ENCODE peak calls at places on chromosome 9, in eight cellular contexts. A is amygdala, P is COLO829, C is H4, Q is GM06990, G is activated T-cell treated with anti-CD3 and anti-CD28 coated beads for 1 hour, Z is right lobe of liver, N is SJCRH30. S is an unnamed sample.
A peak's percentile ranks its signal among the peaks of the same experiment; 100 is the strongest.

GRCh38 chr9:77457916-77458592 is 190.1 kb downstream of the GNA14 start:
- DNase-seq in G (peak; percentile 52), A (peak; percentile 57), Q (peak; percentile 38), N (peak; percentile 91), P (peak; percentile 79), C (peak; percentile 66), Z (no peak), S (peak; percentile 50)

GRCh38 chr9:105309531-105309931 is 65.1 kb downstream of the SLC44A1 start:
- DNase-seq in G (no peak), N (peak; percentile 70), A (peak; percentile 22), Z (no peak), C (no peak), Q (no peak), P (peak; percentile 85), S (no peak)

GRCh38 chr9:125663127-125663526 is 43.9 kb downstream of the MAPKAP1 start:
- DNase-seq in P (peak; percentile 50), N (no peak), A (no peak), Q (no peak), C (peak; percentile 12), G (no peak), Z (no peak), S (no peak)

GRCh38 chr9:103397868-103398600 is 402.9 kb downstream of the CYLC2 start:
- DNase-seq in Z (no peak), N (peak; percentile 68), G (no peak), P (peak; percentile 45), C (peak; percentile 59), Q (no peak), A (peak; percentile 7), S (no peak)

GRCh38 chr9:130857864-130858730 is 23.0 kb downstream of the ABL1 start:
- DNase-seq in Z (no peak), P (no peak), C (peak; percentile 51), N (no peak), G (no peak), A (no peak), Q (no peak), S (no peak)

GRCh38 chr9:70352356-70352755 is 62.1 kb downstream of the KLF9 start:
- DNase-seq in Z (no peak), A (no peak), P (peak; percentile 48), N (no peak), G (no peak), C (no peak), Q (no peak), S (no peak)

GRCh38 chr9:5846501-5846921 is 13.6 kb upstream of the ERMP1 start:
- DNase-seq in P (no peak), C (no peak), A (no peak), Z (no peak), G (no peak), N (no peak), Q (no peak), S (no peak)

GRCh38 chr9:36337865-36338264 is 62.2 kb downstream of the RNF38 start:
- DNase-seq in P (no peak), C (no peak), N (no peak), Q (no peak), Z (no peak), A (no peak), G (no peak), S (no peak)

GRCh38 chr9:83622433-83622813 is 520 bp upstream of the IDNK start:
- DNase-seq in N (no peak), Z (no peak), G (no peak), C (no peak), A (no peak), P (no peak), Q (no peak), S (no peak)

GRCh38 chr9:110659891-110660541 is 8.6 kb upstream of the MUSK start:
- DNase-seq in N (no peak), Z (no peak), Q (no peak), P (no peak), G (no peak), C (no peak), A (no peak), S (no peak)

GRCh38 chr9:133238272-133238850 is 29.3 kb upstream of the OBP2B start:
- DNase-seq in N (no peak), P (no peak), G (peak; percentile 11), C (no peak), Z (peak; percentile 96), A (no peak), Q (peak; percentile 63), S (peak; percentile 45)

GRCh38 chr9:92980085-92980745 is 32.9 kb downstream of the FGD3 start:
- DNase-seq in Z (no peak), P (no peak), C (no peak), N (no peak), Q (no peak), G (no peak), A (no peak), S (no peak)

GRCh38 chr9:89808076-89808701 is 203.4 kb downstream of the GADD45G start:
- DNase-seq in Q (no peak), Z (no peak), C (no peak), G (no peak), N (peak; percentile 58), A (no peak), P (no peak), S (no peak)

GRCh38 chr9:99162759-99163364 is 57.9 kb downstream of the TGFBR1 start:
- DNase-seq in G (no peak), Z (no peak), P (peak; percentile 61), Q (no peak), N (peak; percentile 61), C (no peak), A (no peak), S (no peak)

GRCh38 chr9:110788871-110789270 is 120.3 kb downstream of the MUSK start:
- DNase-seq in G (no peak), N (no peak), A (no peak), P (no peak), Q (no peak), Z (no peak), C (no peak), S (no peak)

GRCh38 chr9:134215709-134216448 is 51.5 kb upstream of the RNU6ATAC start:
- DNase-seq in G (no peak), N (no peak), C (peak; percentile 95), P (no peak), Q (no peak), Z (peak; percentile 57), A (peak; percentile 41), S (no peak)

GRCh38 chr9:15837079-15837679 is 284.3 kb downstream of the CCDC171 start:
- DNase-seq in Q (no peak), N (peak; percentile 82), Z (no peak), A (no peak), C (peak; percentile 52), P (peak; percentile 26), G (peak; percentile 1), S (no peak)

GRCh38 chr9:131651599-131651998 is 88.3 kb downstream of the RAPGEF1 start:
- DNase-seq in Q (no peak), A (no peak), P (no peak), C (no peak), Z (no peak), G (no peak), N (no peak), S (no peak)

GRCh38 chr9:112075009-112075378 is 100.1 kb downstream of the SUSD1 start:
- DNase-seq in G (no peak), C (no peak), A (no peak), Z (no peak), Q (no peak), N (no peak), P (no peak), S (no peak)

GRCh38 chr9:128020692-128021091 is 39.9 kb upstream of the EEIG1 start:
- DNase-seq in P (no peak), A (no peak), Q (no peak), N (peak; percentile 40), G (no peak), Z (no peak), C (no peak), S (no peak)

GRCh38 chr9:71768388-71769174 is at the start of gene CEMIP2:
- DNase-seq in C (peak; percentile 88), Q (peak; percentile 82), A (peak; percentile 87), G (peak; percentile 79), P (peak; percentile 74), Z (peak; percentile 96), N (peak; percentile 95), S (peak; percentile 87)

GRCh38 chr9:81492710-81493447 is 196.5 kb downstream of the TLE1 start:
- DNase-seq in A (no peak), P (peak; percentile 84), Z (no peak), Q (no peak), C (peak; percentile 96), N (peak; percentile 89), G (no peak), S (no peak)

GRCh38 chr9:759983-760715 is 81.3 kb upstream of the DMRT1 start:
- DNase-seq in Z (no peak), G (no peak), N (no peak), P (no peak), Q (no peak), A (no peak), C (no peak), S (no peak)

GRCh38 chr9:136674786-136675349 is 12.2 kb downstream of the EGFL7 start:
- DNase-seq in N (no peak), P (no peak), A (no peak), C (no peak), G (no peak), Z (peak; percentile 93), Q (no peak), S (no peak)

GRCh38 chr9:18017136-18017535 is 438.3 kb downstream of the SH3GL2 start:
- DNase-seq in G (no peak), Z (no peak), P (no peak), Q (no peak), C (no peak), A (no peak), N (no peak), S (no peak)

GRCh38 chr9:112820886-112821285 is 69.8 kb downstream of the SLC46A2 start:
- DNase-seq in G (no peak), Q (no peak), N (no peak), A (no peak), Z (no peak), P (peak; percentile 67), C (no peak), S (no peak)

GRCh38 chr9:101626295-101626694 is 31.5 kb upstream of the PPP3R2 start:
- DNase-seq in A (no peak), Z (no peak), P (no peak), G (no peak), N (peak; percentile 17), C (peak; percentile 50), Q (no peak), S (no peak)

GRCh38 chr9:104858846-104859245 is 69.1 kb downstream of the ABCA1 start:
- DNase-seq in N (no peak), G (no peak), Z (no peak), Q (no peak), A (no peak), P (no peak), C (no peak), S (no peak)

S was measured in activated CD4-positive, CD25-positive, alpha-beta regulatory T cell treated with anti-CD3 and anti-CD28 coated beads, Interleukin-2, amount 50 U/mL, for 72 hours.